ENCODE peak calls at places on chromosomes 1 and 21, in ten cellular contexts. One of them, this sample, is unnamed.

GRCh38 chr21:38171723-38172344 is 85.0 kb upstream of the KCNJ15 start:
- DNase-seq in activated T-cell treated with anti-CD3 and anti-CD28 coated beads for 24 hours: no peak
- DNase-seq in amygdala: no peak
- DNase-seq in NCI-H460: no peak
- DNase-seq in Right ventricle myocardium superior: no peak
- DNase-seq in activated naive CD8-positive, alpha-beta T cell treated with anti-CD3 and anti-CD28 coated beads for 36 hours: no peak
- DNase-seq in CD8-positive, alpha-beta memory T cell: no peak
- DNase-seq in AG04449: no peak
- DNase-seq in body of pancreas: no peak
- DNase-seq in sciatic nerve: no peak
- DNase-seq in this sample: peak; percentile 35

GRCh38 chr1:13228343-13228781 is 2.4 kb upstream of the PRAMEF18 start:
- DNase-seq in activated T-cell treated with anti-CD3 and anti-CD28 coated beads for 24 hours: peak; percentile 26
- DNase-seq in amygdala: no peak
- DNase-seq in NCI-H460: peak; percentile 22
- DNase-seq in Right ventricle myocardium superior: peak; percentile 16
- DNase-seq in activated naive CD8-positive, alpha-beta T cell treated with anti-CD3 and anti-CD28 coated beads for 36 hours: peak; percentile 21
- DNase-seq in CD8-positive, alpha-beta memory T cell: no peak
- DNase-seq in AG04449: no peak
- DNase-seq in body of pancreas: peak; percentile 66
- DNase-seq in sciatic nerve: no peak
- DNase-seq in this sample: peak; percentile 35

GRCh38 chr1:116587496-116588308 is 16.9 kb upstream of the CD58 start:
- DNase-seq in activated T-cell treated with anti-CD3 and anti-CD28 coated beads for 24 hours: no peak
- DNase-seq in amygdala: no peak
- DNase-seq in NCI-H460: no peak
- DNase-seq in Right ventricle myocardium superior: no peak
- DNase-seq in activated naive CD8-positive, alpha-beta T cell treated with anti-CD3 and anti-CD28 coated beads for 36 hours: no peak
- DNase-seq in CD8-positive, alpha-beta memory T cell: no peak
- DNase-seq in AG04449: no peak
- DNase-seq in body of pancreas: no peak
- DNase-seq in sciatic nerve: no peak
- DNase-seq in this sample: no peak

GRCh38 chr1:193062698-193063463 is 3.5 kb downstream of the RO60 start:
- DNase-seq in activated T-cell treated with anti-CD3 and anti-CD28 coated beads for 24 hours: no peak
- DNase-seq in amygdala: no peak
- DNase-seq in NCI-H460: no peak
- DNase-seq in Right ventricle myocardium superior: no peak
- DNase-seq in activated naive CD8-positive, alpha-beta T cell treated with anti-CD3 and anti-CD28 coated beads for 36 hours: no peak
- DNase-seq in CD8-positive, alpha-beta memory T cell: no peak
- DNase-seq in AG04449: no peak
- DNase-seq in body of pancreas: no peak
- DNase-seq in sciatic nerve: no peak
- DNase-seq in this sample: no peak

GRCh38 chr1:229844675-229845074 is 218.6 kb downstream of the URB2 start:
- DNase-seq in activated T-cell treated with anti-CD3 and anti-CD28 coated beads for 24 hours: no peak
- DNase-seq in amygdala: no peak
- DNase-seq in NCI-H460: no peak
- DNase-seq in Right ventricle myocardium superior: no peak
- DNase-seq in activated naive CD8-positive, alpha-beta T cell treated with anti-CD3 and anti-CD28 coated beads for 36 hours: no peak
- DNase-seq in CD8-positive, alpha-beta memory T cell: no peak
- DNase-seq in AG04449: no peak
- DNase-seq in body of pancreas: peak; percentile 73
- DNase-seq in sciatic nerve: no peak
- DNase-seq in this sample: no peak

GRCh38 chr1:118588566-118588965 is 399.6 kb downstream of the TBX15 start:
- DNase-seq in activated T-cell treated with anti-CD3 and anti-CD28 coated beads for 24 hours: no peak
- DNase-seq in amygdala: no peak
- DNase-seq in NCI-H460: no peak
- DNase-seq in Right ventricle myocardium superior: no peak
- DNase-seq in activated naive CD8-positive, alpha-beta T cell treated with anti-CD3 and anti-CD28 coated beads for 36 hours: no peak
- DNase-seq in CD8-positive, alpha-beta memory T cell: no peak
- DNase-seq in AG04449: no peak
- DNase-seq in body of pancreas: no peak
- DNase-seq in sciatic nerve: no peak
- DNase-seq in this sample: no peak

GRCh38 chr1:45767035-45767434 is 16.6 kb upstream of the IPP start:
- DNase-seq in activated T-cell treated with anti-CD3 and anti-CD28 coated beads for 24 hours: no peak
- DNase-seq in amygdala: no peak
- DNase-seq in NCI-H460: no peak
- DNase-seq in Right ventricle myocardium superior: no peak
- DNase-seq in activated naive CD8-positive, alpha-beta T cell treated with anti-CD3 and anti-CD28 coated beads for 36 hours: no peak
- DNase-seq in CD8-positive, alpha-beta memory T cell: no peak
- DNase-seq in AG04449: no peak
- DNase-seq in body of pancreas: no peak
- DNase-seq in sciatic nerve: no peak
- DNase-seq in this sample: no peak

GRCh38 chr1:101388904-101389546 is 152.2 kb downstream of the S1PR1 start:
- DNase-seq in activated T-cell treated with anti-CD3 and anti-CD28 coated beads for 24 hours: no peak
- DNase-seq in amygdala: no peak
- DNase-seq in NCI-H460: no peak
- DNase-seq in Right ventricle myocardium superior: no peak
- DNase-seq in activated naive CD8-positive, alpha-beta T cell treated with anti-CD3 and anti-CD28 coated beads for 36 hours: peak; percentile 11
- DNase-seq in CD8-positive, alpha-beta memory T cell: no peak
- DNase-seq in AG04449: no peak
- DNase-seq in body of pancreas: no peak
- DNase-seq in sciatic nerve: no peak
- DNase-seq in this sample: no peak

GRCh38 chr1:181503130-181503810 is 20.0 kb downstream of the CACNA1E start:
- DNase-seq in activated T-cell treated with anti-CD3 and anti-CD28 coated beads for 24 hours: no peak
- DNase-seq in amygdala: no peak
- DNase-seq in NCI-H460: no peak
- DNase-seq in Right ventricle myocardium superior: no peak
- DNase-seq in activated naive CD8-positive, alpha-beta T cell treated with anti-CD3 and anti-CD28 coated beads for 36 hours: no peak
- DNase-seq in CD8-positive, alpha-beta memory T cell: no peak
- DNase-seq in AG04449: no peak
- DNase-seq in body of pancreas: no peak
- DNase-seq in sciatic nerve: no peak
- DNase-seq in this sample: no peak

GRCh38 chr1:40532844-40533424 is 1.5 kb downstream of the ZNF684 start:
- DNase-seq in activated T-cell treated with anti-CD3 and anti-CD28 coated beads for 24 hours: peak; percentile 15
- DNase-seq in amygdala: no peak
- DNase-seq in NCI-H460: peak; percentile 36
- DNase-seq in Right ventricle myocardium superior: no peak
- DNase-seq in activated naive CD8-positive, alpha-beta T cell treated with anti-CD3 and anti-CD28 coated beads for 36 hours: peak; percentile 15
- DNase-seq in CD8-positive, alpha-beta memory T cell: no peak
- DNase-seq in AG04449: no peak
- DNase-seq in body of pancreas: no peak
- DNase-seq in sciatic nerve: no peak
- DNase-seq in this sample: peak; percentile 48

GRCh38 chr1:156417700-156418015 is 48.6 kb downstream of the RHBG start:
- DNase-seq in activated T-cell treated with anti-CD3 and anti-CD28 coated beads for 24 hours: no peak
- DNase-seq in amygdala: no peak
- DNase-seq in NCI-H460: no peak
- DNase-seq in Right ventricle myocardium superior: no peak
- DNase-seq in activated naive CD8-positive, alpha-beta T cell treated with anti-CD3 and anti-CD28 coated beads for 36 hours: no peak
- DNase-seq in CD8-positive, alpha-beta memory T cell: no peak
- DNase-seq in AG04449: no peak
- DNase-seq in body of pancreas: no peak
- DNase-seq in sciatic nerve: no peak
- DNase-seq in this sample: no peak

GRCh38 chr21:29105218-29105617 is 25.2 kb upstream of the MAP3K7CL start:
- DNase-seq in activated T-cell treated with anti-CD3 and anti-CD28 coated beads for 24 hours: no peak
- DNase-seq in amygdala: no peak
- DNase-seq in NCI-H460: no peak
- DNase-seq in Right ventricle myocardium superior: no peak
- DNase-seq in activated naive CD8-positive, alpha-beta T cell treated with anti-CD3 and anti-CD28 coated beads for 36 hours: no peak
- DNase-seq in CD8-positive, alpha-beta memory T cell: no peak
- DNase-seq in AG04449: no peak
- DNase-seq in body of pancreas: no peak
- DNase-seq in sciatic nerve: no peak
- DNase-seq in this sample: no peak

GRCh38 chr1:20233394-20233793 is 47.1 kb upstream of the PLA2G2C start:
- DNase-seq in activated T-cell treated with anti-CD3 and anti-CD28 coated beads for 24 hours: no peak
- DNase-seq in amygdala: no peak
- DNase-seq in NCI-H460: no peak
- DNase-seq in Right ventricle myocardium superior: no peak
- DNase-seq in activated naive CD8-positive, alpha-beta T cell treated with anti-CD3 and anti-CD28 coated beads for 36 hours: no peak
- DNase-seq in CD8-positive, alpha-beta memory T cell: no peak
- DNase-seq in AG04449: no peak
- DNase-seq in body of pancreas: no peak
- DNase-seq in sciatic nerve: no peak
- DNase-seq in this sample: no peak

GRCh38 chr1:25182629-25183028 is 49.7 kb downstream of the SYF2 start:
- DNase-seq in activated T-cell treated with anti-CD3 and anti-CD28 coated beads for 24 hours: no peak
- DNase-seq in amygdala: no peak
- DNase-seq in NCI-H460: no peak
- DNase-seq in Right ventricle myocardium superior: no peak
- DNase-seq in activated naive CD8-positive, alpha-beta T cell treated with anti-CD3 and anti-CD28 coated beads for 36 hours: no peak
- DNase-seq in CD8-positive, alpha-beta memory T cell: no peak
- DNase-seq in AG04449: peak; percentile 59
- DNase-seq in body of pancreas: no peak
- DNase-seq in sciatic nerve: no peak
- DNase-seq in this sample: no peak

GRCh38 chr1:32636793-32637561 is 13.4 kb downstream of the ZBTB8OS start:
- DNase-seq in activated T-cell treated with anti-CD3 and anti-CD28 coated beads for 24 hours: no peak
- DNase-seq in amygdala: no peak
- DNase-seq in NCI-H460: peak; percentile 62
- DNase-seq in Right ventricle myocardium superior: no peak
- DNase-seq in activated naive CD8-positive, alpha-beta T cell treated with anti-CD3 and anti-CD28 coated beads for 36 hours: no peak
- DNase-seq in CD8-positive, alpha-beta memory T cell: no peak
- DNase-seq in AG04449: no peak
- DNase-seq in body of pancreas: no peak
- DNase-seq in sciatic nerve: no peak
- DNase-seq in this sample: no peak

GRCh38 chr1:6330410-6330827 is 63.1 kb downstream of the ACOT7 start:
- DNase-seq in activated T-cell treated with anti-CD3 and anti-CD28 coated beads for 24 hours: no peak
- DNase-seq in amygdala: peak; percentile 35
- DNase-seq in NCI-H460: no peak
- DNase-seq in Right ventricle myocardium superior: no peak
- DNase-seq in activated naive CD8-positive, alpha-beta T cell treated with anti-CD3 and anti-CD28 coated beads for 36 hours: no peak
- DNase-seq in CD8-positive, alpha-beta memory T cell: no peak
- DNase-seq in AG04449: peak; percentile 24
- DNase-seq in body of pancreas: no peak
- DNase-seq in sciatic nerve: no peak
- DNase-seq in this sample: no peak

GRCh38 chr1:172286629-172287076 is 133.8 kb upstream of the C1orf105 start:
- DNase-seq in activated T-cell treated with anti-CD3 and anti-CD28 coated beads for 24 hours: no peak
- DNase-seq in amygdala: no peak
- DNase-seq in NCI-H460: no peak
- DNase-seq in Right ventricle myocardium superior: no peak
- DNase-seq in activated naive CD8-positive, alpha-beta T cell treated with anti-CD3 and anti-CD28 coated beads for 36 hours: no peak
- DNase-seq in CD8-positive, alpha-beta memory T cell: no peak
- DNase-seq in AG04449: peak; percentile 77
- DNase-seq in body of pancreas: peak; percentile 39
- DNase-seq in sciatic nerve: no peak
- DNase-seq in this sample: no peak

GRCh38 chr1:186843931-186844330 is 15.2 kb downstream of the PLA2G4A start:
- DNase-seq in activated T-cell treated with anti-CD3 and anti-CD28 coated beads for 24 hours: no peak
- DNase-seq in amygdala: no peak
- DNase-seq in NCI-H460: no peak
- DNase-seq in Right ventricle myocardium superior: no peak
- DNase-seq in activated naive CD8-positive, alpha-beta T cell treated with anti-CD3 and anti-CD28 coated beads for 36 hours: no peak
- DNase-seq in CD8-positive, alpha-beta memory T cell: no peak
- DNase-seq in AG04449: no peak
- DNase-seq in body of pancreas: no peak
- DNase-seq in sciatic nerve: no peak
- DNase-seq in this sample: no peak

GRCh38 chr1:204380293-204380831 is 20.6 kb upstream of the PLEKHA6 start:
- DNase-seq in activated T-cell treated with anti-CD3 and anti-CD28 coated beads for 24 hours: no peak
- DNase-seq in amygdala: no peak
- DNase-seq in NCI-H460: no peak
- DNase-seq in Right ventricle myocardium superior: no peak
- DNase-seq in activated naive CD8-positive, alpha-beta T cell treated with anti-CD3 and anti-CD28 coated beads for 36 hours: no peak
- DNase-seq in CD8-positive, alpha-beta memory T cell: no peak
- DNase-seq in AG04449: no peak
- DNase-seq in body of pancreas: peak; percentile 34
- DNase-seq in sciatic nerve: no peak
- DNase-seq in this sample: peak; percentile 33

GRCh38 chr1:10050611-10051010 is 17.9 kb downstream of the UBE4B start:
- DNase-seq in activated T-cell treated with anti-CD3 and anti-CD28 coated beads for 24 hours: no peak
- DNase-seq in amygdala: no peak
- DNase-seq in NCI-H460: no peak
- DNase-seq in Right ventricle myocardium superior: no peak
- DNase-seq in activated naive CD8-positive, alpha-beta T cell treated with anti-CD3 and anti-CD28 coated beads for 36 hours: no peak
- DNase-seq in CD8-positive, alpha-beta memory T cell: no peak
- DNase-seq in AG04449: no peak
- DNase-seq in body of pancreas: peak; percentile 19
- DNase-seq in sciatic nerve: no peak
- DNase-seq in this sample: no peak

GRCh38 chr1:152036316-152037216 is at the start of gene S100A11:
- DNase-seq in activated T-cell treated with anti-CD3 and anti-CD28 coated beads for 24 hours: peak; percentile 69
- DNase-seq in amygdala: peak; percentile 4
- DNase-seq in NCI-H460: peak; percentile 91
- DNase-seq in Right ventricle myocardium superior: peak; percentile 97
- DNase-seq in activated naive CD8-positive, alpha-beta T cell treated with anti-CD3 and anti-CD28 coated beads for 36 hours: peak; percentile 83
- DNase-seq in CD8-positive, alpha-beta memory T cell: peak; percentile 59
- DNase-seq in AG04449: no peak
- DNase-seq in body of pancreas: peak; percentile 91
- DNase-seq in sciatic nerve: peak; percentile 95
- DNase-seq in this sample: peak; percentile 96

GRCh38 chr21:42463861-42464515 is 32.0 kb downstream of the RSPH1 start:
- DNase-seq in activated T-cell treated with anti-CD3 and anti-CD28 coated beads for 24 hours: peak; percentile 49
- DNase-seq in amygdala: peak; percentile 22
- DNase-seq in NCI-H460: no peak
- DNase-seq in Right ventricle myocardium superior: no peak
- DNase-seq in activated naive CD8-positive, alpha-beta T cell treated with anti-CD3 and anti-CD28 coated beads for 36 hours: peak; percentile 53
- DNase-seq in CD8-positive, alpha-beta memory T cell: peak; percentile 59
- DNase-seq in AG04449: no peak
- DNase-seq in body of pancreas: peak; percentile 49
- DNase-seq in sciatic nerve: peak; percentile 56
- DNase-seq in this sample: peak; percentile 54

GRCh38 chr1:107877092-107877491 is 87.9 kb downstream of the VAV3 start:
- DNase-seq in activated T-cell treated with anti-CD3 and anti-CD28 coated beads for 24 hours: no peak
- DNase-seq in amygdala: no peak
- DNase-seq in NCI-H460: no peak
- DNase-seq in Right ventricle myocardium superior: no peak
- DNase-seq in activated naive CD8-positive, alpha-beta T cell treated with anti-CD3 and anti-CD28 coated beads for 36 hours: no peak
- DNase-seq in CD8-positive, alpha-beta memory T cell: no peak
- DNase-seq in AG04449: peak; percentile 9
- DNase-seq in body of pancreas: no peak
- DNase-seq in sciatic nerve: no peak
- DNase-seq in this sample: no peak

GRCh38 chr1:203597386-203598040 is 29.1 kb upstream of the ATP2B4 start:
- DNase-seq in activated T-cell treated with anti-CD3 and anti-CD28 coated beads for 24 hours: no peak
- DNase-seq in amygdala: peak; percentile 37
- DNase-seq in NCI-H460: no peak
- DNase-seq in Right ventricle myocardium superior: peak; percentile 48
- DNase-seq in activated naive CD8-positive, alpha-beta T cell treated with anti-CD3 and anti-CD28 coated beads for 36 hours: no peak
- DNase-seq in CD8-positive, alpha-beta memory T cell: no peak
- DNase-seq in AG04449: no peak
- DNase-seq in body of pancreas: peak; percentile 12
- DNase-seq in sciatic nerve: no peak
- DNase-seq in this sample: no peak

GRCh38 chr1:41486053-41486891 is 1.8 kb upstream of the EDN2 start:
- DNase-seq in activated T-cell treated with anti-CD3 and anti-CD28 coated beads for 24 hours: no peak
- DNase-seq in amygdala: no peak
- DNase-seq in NCI-H460: no peak
- DNase-seq in Right ventricle myocardium superior: no peak
- DNase-seq in activated naive CD8-positive, alpha-beta T cell treated with anti-CD3 and anti-CD28 coated beads for 36 hours: no peak
- DNase-seq in CD8-positive, alpha-beta memory T cell: no peak
- DNase-seq in AG04449: peak; percentile 36
- DNase-seq in body of pancreas: peak; percentile 62
- DNase-seq in sciatic nerve: no peak
- DNase-seq in this sample: no peak

GRCh38 chr1:53615101-53615500 is 123.9 kb downstream of the GLIS1 start:
- DNase-seq in activated T-cell treated with anti-CD3 and anti-CD28 coated beads for 24 hours: no peak
- DNase-seq in amygdala: no peak
- DNase-seq in NCI-H460: no peak
- DNase-seq in Right ventricle myocardium superior: no peak
- DNase-seq in activated naive CD8-positive, alpha-beta T cell treated with anti-CD3 and anti-CD28 coated beads for 36 hours: no peak
- DNase-seq in CD8-positive, alpha-beta memory T cell: no peak
- DNase-seq in AG04449: no peak
- DNase-seq in body of pancreas: no peak
- DNase-seq in sciatic nerve: peak; percentile 25
- DNase-seq in this sample: no peak

GRCh38 chr1:200907611-200908097 is 13.0 kb downstream of the INAVA start:
- DNase-seq in activated T-cell treated with anti-CD3 and anti-CD28 coated beads for 24 hours: no peak
- DNase-seq in amygdala: no peak
- DNase-seq in NCI-H460: no peak
- DNase-seq in Right ventricle myocardium superior: no peak
- DNase-seq in activated naive CD8-positive, alpha-beta T cell treated with anti-CD3 and anti-CD28 coated beads for 36 hours: no peak
- DNase-seq in CD8-positive, alpha-beta memory T cell: no peak
- DNase-seq in AG04449: no peak
- DNase-seq in body of pancreas: no peak
- DNase-seq in sciatic nerve: no peak
- DNase-seq in this sample: no peak

GRCh38 chr1:151703813-151704212 is 12.8 kb downstream of the CELF3 start:
- DNase-seq in activated T-cell treated with anti-CD3 and anti-CD28 coated beads for 24 hours: no peak
- DNase-seq in amygdala: no peak
- DNase-seq in NCI-H460: no peak
- DNase-seq in Right ventricle myocardium superior: no peak
- DNase-seq in activated naive CD8-positive, alpha-beta T cell treated with anti-CD3 and anti-CD28 coated beads for 36 hours: no peak
- DNase-seq in CD8-positive, alpha-beta memory T cell: no peak
- DNase-seq in AG04449: no peak
- DNase-seq in body of pancreas: no peak
- DNase-seq in sciatic nerve: no peak
- DNase-seq in this sample: no peak